ENCODE peak calls at places on chromosomes 2 and 18, in six cellular contexts. One of them, this sample, is unnamed.

GRCh38 chr2:160332318-160332717 is 132.2 kb upstream of the ITGB6 start:
- DNase-seq in activated naive CD8-positive, alpha-beta T cell treated with anti-CD3 and anti-CD28 coated beads, Interleukin-2, amount 50 U/mL, for 24 hours: no peak
- DNase-seq in H4: no peak
- DNase-seq in activated T-cell treated with anti-CD3 and anti-CD28 coated beads for 24 hours: no peak
- DNase-seq in Peyer's patch: peak; percentile 20
- DNase-seq in stimulated activated CD8-positive, alpha-beta memory T cell treated with anti-CD3 and anti-CD28 coated beads, Interleukin-4, amount 100 ng/mL, for 1 hour: no peak
- DNase-seq in this sample: peak; percentile 56

GRCh38 chr2:204900910-204901309 is 355.6 kb downstream of the PARD3B start:
- DNase-seq in activated naive CD8-positive, alpha-beta T cell treated with anti-CD3 and anti-CD28 coated beads, Interleukin-2, amount 50 U/mL, for 24 hours: no peak
- DNase-seq in H4: peak; percentile 6
- DNase-seq in activated T-cell treated with anti-CD3 and anti-CD28 coated beads for 24 hours: no peak
- DNase-seq in Peyer's patch: no peak
- DNase-seq in stimulated activated CD8-positive, alpha-beta memory T cell treated with anti-CD3 and anti-CD28 coated beads, Interleukin-4, amount 100 ng/mL, for 1 hour: no peak
- DNase-seq in this sample: no peak

GRCh38 chr18:23835076-23835475 is 145.8 kb downstream of the LAMA3 start:
- DNase-seq in activated naive CD8-positive, alpha-beta T cell treated with anti-CD3 and anti-CD28 coated beads, Interleukin-2, amount 50 U/mL, for 24 hours: no peak
- DNase-seq in H4: no peak
- DNase-seq in activated T-cell treated with anti-CD3 and anti-CD28 coated beads for 24 hours: no peak
- DNase-seq in Peyer's patch: no peak
- DNase-seq in stimulated activated CD8-positive, alpha-beta memory T cell treated with anti-CD3 and anti-CD28 coated beads, Interleukin-4, amount 100 ng/mL, for 1 hour: no peak
- DNase-seq in this sample: no peak

GRCh38 chr18:25348361-25349130 is 3.4 kb downstream of the ZNF521 start:
- DNase-seq in activated naive CD8-positive, alpha-beta T cell treated with anti-CD3 and anti-CD28 coated beads, Interleukin-2, amount 50 U/mL, for 24 hours: no peak
- DNase-seq in H4: no peak
- DNase-seq in activated T-cell treated with anti-CD3 and anti-CD28 coated beads for 24 hours: no peak
- DNase-seq in Peyer's patch: no peak
- DNase-seq in stimulated activated CD8-positive, alpha-beta memory T cell treated with anti-CD3 and anti-CD28 coated beads, Interleukin-4, amount 100 ng/mL, for 1 hour: no peak
- DNase-seq in this sample: no peak

GRCh38 chr2:44934521-44934961 is 7.0 kb upstream of the SIX3 start:
- DNase-seq in activated naive CD8-positive, alpha-beta T cell treated with anti-CD3 and anti-CD28 coated beads, Interleukin-2, amount 50 U/mL, for 24 hours: no peak
- DNase-seq in H4: no peak
- DNase-seq in activated T-cell treated with anti-CD3 and anti-CD28 coated beads for 24 hours: no peak
- DNase-seq in Peyer's patch: no peak
- DNase-seq in stimulated activated CD8-positive, alpha-beta memory T cell treated with anti-CD3 and anti-CD28 coated beads, Interleukin-4, amount 100 ng/mL, for 1 hour: no peak
- DNase-seq in this sample: no peak

GRCh38 chr2:1713156-1713838 is 31.0 kb downstream of the PXDN start:
- DNase-seq in activated naive CD8-positive, alpha-beta T cell treated with anti-CD3 and anti-CD28 coated beads, Interleukin-2, amount 50 U/mL, for 24 hours: no peak
- DNase-seq in H4: no peak
- DNase-seq in activated T-cell treated with anti-CD3 and anti-CD28 coated beads for 24 hours: no peak
- DNase-seq in Peyer's patch: no peak
- DNase-seq in stimulated activated CD8-positive, alpha-beta memory T cell treated with anti-CD3 and anti-CD28 coated beads, Interleukin-4, amount 100 ng/mL, for 1 hour: no peak
- DNase-seq in this sample: no peak

GRCh38 chr2:233794128-233794658 is 16.1 kb downstream of the MROH2A start:
- DNase-seq in activated naive CD8-positive, alpha-beta T cell treated with anti-CD3 and anti-CD28 coated beads, Interleukin-2, amount 50 U/mL, for 24 hours: no peak
- DNase-seq in H4: no peak
- DNase-seq in activated T-cell treated with anti-CD3 and anti-CD28 coated beads for 24 hours: no peak
- DNase-seq in Peyer's patch: no peak
- DNase-seq in stimulated activated CD8-positive, alpha-beta memory T cell treated with anti-CD3 and anti-CD28 coated beads, Interleukin-4, amount 100 ng/mL, for 1 hour: no peak
- DNase-seq in this sample: no peak

GRCh38 chr18:8858888-8859511 is 153.6 kb downstream of the MTCL1 start:
- DNase-seq in activated naive CD8-positive, alpha-beta T cell treated with anti-CD3 and anti-CD28 coated beads, Interleukin-2, amount 50 U/mL, for 24 hours: no peak
- DNase-seq in H4: peak; percentile 92
- DNase-seq in activated T-cell treated with anti-CD3 and anti-CD28 coated beads for 24 hours: no peak
- DNase-seq in Peyer's patch: no peak
- DNase-seq in stimulated activated CD8-positive, alpha-beta memory T cell treated with anti-CD3 and anti-CD28 coated beads, Interleukin-4, amount 100 ng/mL, for 1 hour: no peak
- DNase-seq in this sample: no peak

GRCh38 chr2:32632089-32632488 is 4.2 kb downstream of the TTC27 start:
- DNase-seq in activated naive CD8-positive, alpha-beta T cell treated with anti-CD3 and anti-CD28 coated beads, Interleukin-2, amount 50 U/mL, for 24 hours: peak; percentile 21
- DNase-seq in H4: peak; percentile 16
- DNase-seq in activated T-cell treated with anti-CD3 and anti-CD28 coated beads for 24 hours: no peak
- DNase-seq in Peyer's patch: no peak
- DNase-seq in stimulated activated CD8-positive, alpha-beta memory T cell treated with anti-CD3 and anti-CD28 coated beads, Interleukin-4, amount 100 ng/mL, for 1 hour: no peak
- DNase-seq in this sample: no peak

GRCh38 chr2:67572721-67573485 is 175.8 kb downstream of the ETAA1 start:
- DNase-seq in activated naive CD8-positive, alpha-beta T cell treated with anti-CD3 and anti-CD28 coated beads, Interleukin-2, amount 50 U/mL, for 24 hours: no peak
- DNase-seq in H4: no peak
- DNase-seq in activated T-cell treated with anti-CD3 and anti-CD28 coated beads for 24 hours: no peak
- DNase-seq in Peyer's patch: no peak
- DNase-seq in stimulated activated CD8-positive, alpha-beta memory T cell treated with anti-CD3 and anti-CD28 coated beads, Interleukin-4, amount 100 ng/mL, for 1 hour: no peak
- DNase-seq in this sample: no peak

GRCh38 chr18:79507076-79507545 is 111.4 kb downstream of the NFATC1 start:
- DNase-seq in activated naive CD8-positive, alpha-beta T cell treated with anti-CD3 and anti-CD28 coated beads, Interleukin-2, amount 50 U/mL, for 24 hours: peak; percentile 36
- DNase-seq in H4: no peak
- DNase-seq in activated T-cell treated with anti-CD3 and anti-CD28 coated beads for 24 hours: no peak
- DNase-seq in Peyer's patch: peak; percentile 50
- DNase-seq in stimulated activated CD8-positive, alpha-beta memory T cell treated with anti-CD3 and anti-CD28 coated beads, Interleukin-4, amount 100 ng/mL, for 1 hour: no peak
- DNase-seq in this sample: peak; percentile 90

GRCh38 chr2:175854149-175854548 is 147.9 kb downstream of the LNPK start:
- DNase-seq in activated naive CD8-positive, alpha-beta T cell treated with anti-CD3 and anti-CD28 coated beads, Interleukin-2, amount 50 U/mL, for 24 hours: no peak
- DNase-seq in H4: no peak
- DNase-seq in activated T-cell treated with anti-CD3 and anti-CD28 coated beads for 24 hours: no peak
- DNase-seq in Peyer's patch: no peak
- DNase-seq in stimulated activated CD8-positive, alpha-beta memory T cell treated with anti-CD3 and anti-CD28 coated beads, Interleukin-4, amount 100 ng/mL, for 1 hour: no peak
- DNase-seq in this sample: no peak